ENCODE peak calls at places on chromosomes 7 and 10, in seven cellular contexts. N is OCI-LY7; J is CD8-positive, alpha-beta memory T cell; V is brain microvascular endothelial cell; A is lower lobe of right lung; Y is skeletal muscle cell; D is astrocyte. C is an unnamed sample.

GRCh38 chr7:124843336-124843735 is 77.7 kb upstream of the GPR37 start:
- DNase-seq in N (no peak), J (no peak), V (no peak), A (no peak), Y (no peak), D (no peak), C (no peak)

GRCh38 chr10:49080071-49080470 is 35.3 kb downstream of the VSTM4 start:
- DNase-seq in N (no peak), J (no peak), V (peak; percentile 10), A (peak; percentile 65), Y (peak; percentile 36), D (peak; percentile 43), C (peak; percentile 17)

GRCh38 chr7:77837966-77838365 is 39.4 kb downstream of the PHTF2 start:
- DNase-seq in N (no peak), J (no peak), V (no peak), A (no peak), Y (no peak), D (no peak), C (no peak)

GRCh38 chr10:131082991-131083465 is 228.5 kb downstream of the TCERG1L start:
- DNase-seq in N (no peak), J (no peak), V (no peak), A (no peak), Y (no peak), D (no peak), C (no peak)

GRCh38 chr10:97053285-97053684 is 132.5 kb downstream of the SLIT1 start:
- DNase-seq in N (no peak), J (no peak), V (no peak), A (no peak), Y (no peak), D (no peak), C (no peak)

GRCh38 chr7:44981035-44981706 is 2.4 kb upstream of the MYO1G start:
- DNase-seq in N (no peak), J (no peak), V (no peak), A (no peak), Y (no peak), D (no peak), C (no peak)

GRCh38 chr10:30454744-30455498 is 20.9 kb downstream of the MAP3K8 start:
- DNase-seq in N (no peak), J (no peak), V (peak; percentile 72), A (no peak), Y (peak; percentile 72), D (peak; percentile 96), C (peak; percentile 45)

GRCh38 chr10:46229144-46229563 is 57.6 kb upstream of the ANTXRL start:
- DNase-seq in N (peak; percentile 48), J (no peak), V (no peak), A (no peak), Y (no peak), D (no peak), C (no peak)

GRCh38 chr7:91519241-91520200 is 255.3 kb downstream of the FZD1 start:
- DNase-seq in N (no peak), J (no peak), V (peak; percentile 70), A (no peak), Y (peak; percentile 79), D (peak; percentile 89), C (no peak)

GRCh38 chr10:11242443-11243386 is 225.0 kb downstream of the CELF2 start:
- DNase-seq in N (peak; percentile 32), J (no peak), V (no peak), A (no peak), Y (peak; percentile 43), D (peak; percentile 52), C (no peak)
- H3K4me3 ChIP-seq in N (no peak overlapping the region), J (no peak overlapping the region), V (no peak overlapping the region), A (no peak overlapping the region), Y (no peak overlapping the region), D (no peak overlapping the region), C (no peak overlapping the region)

GRCh38 chr10:101779544-101780186 is 3.6 kb downstream of the NPM3 start:
- DNase-seq in N (peak; percentile 77), J (peak; percentile 75), V (peak; percentile 48), A (peak; percentile 89), Y (no peak), D (peak; percentile 25), C (peak; percentile 33)
- H3K4me3 ChIP-seq in N (peak overlapping the region; percentile 48), J (peak overlapping the region; percentile 61), V (peak overlapping the region; percentile 38), A (peak overlapping the region; percentile 56), Y (peak overlapping the region; percentile 5), D (peak overlapping the region; percentile 40), C (peak overlapping the region; percentile 34)

GRCh38 chr7:22443370-22444180 is 56.4 kb downstream of the STEAP1B start:
- DNase-seq in N (no peak), J (no peak), V (peak; percentile 65), A (no peak), Y (no peak), D (peak; percentile 46), C (peak; percentile 42)

GRCh38 chr7:22442887-22443369 is 57.1 kb downstream of the STEAP1B start:
- DNase-seq in N (no peak), J (no peak), V (no peak), A (no peak), Y (no peak), D (no peak), C (no peak)

GRCh38 chr7:22442187-22442886 is 57.7 kb downstream of the STEAP1B start:
- DNase-seq in N (no peak), J (no peak), V (no peak), A (peak; percentile 49), Y (no peak), D (no peak), C (peak; percentile 60)

GRCh38 chr7:22438994-22439393 is 61.0 kb downstream of the STEAP1B start:
- DNase-seq in N (peak; percentile 96), J (no peak), V (no peak), A (no peak), Y (no peak), D (no peak), C (no peak)

GRCh38 chr7:22441157-22441556 is 58.8 kb downstream of the STEAP1B start:
- DNase-seq in N (no peak), J (no peak), V (no peak), A (no peak), Y (no peak), D (no peak), C (no peak)
- H3K4me3 ChIP-seq in N (no peak overlapping the region), J (no peak overlapping the region), V (no peak overlapping the region), A (no peak overlapping the region), Y (no peak overlapping the region), D (no peak overlapping the region), C (no peak overlapping the region)

GRCh38 chr10:35636942-35637341 is 5.2 kb downstream of the FZD8 start:
- DNase-seq in N (no peak), J (no peak), V (no peak), A (no peak), Y (no peak), D (no peak), C (no peak)

GRCh38 chr10:35637456-35637855 is 4.6 kb downstream of the FZD8 start:
- DNase-seq in N (no peak), J (no peak), V (no peak), A (no peak), Y (no peak), D (no peak), C (no peak)

GRCh38 chr10:35639021-35639521 is 3.0 kb downstream of the FZD8 start:
- DNase-seq in N (no peak), J (no peak), V (no peak), A (no peak), Y (no peak), D (no peak), C (no peak)

GRCh38 chr10:35639651-35640311 is 2.3 kb downstream of the FZD8 start:
- DNase-seq in N (no peak), J (no peak), V (peak; percentile 24), A (peak; percentile 62), Y (no peak), D (peak; percentile 29), C (no peak)

DNA sequence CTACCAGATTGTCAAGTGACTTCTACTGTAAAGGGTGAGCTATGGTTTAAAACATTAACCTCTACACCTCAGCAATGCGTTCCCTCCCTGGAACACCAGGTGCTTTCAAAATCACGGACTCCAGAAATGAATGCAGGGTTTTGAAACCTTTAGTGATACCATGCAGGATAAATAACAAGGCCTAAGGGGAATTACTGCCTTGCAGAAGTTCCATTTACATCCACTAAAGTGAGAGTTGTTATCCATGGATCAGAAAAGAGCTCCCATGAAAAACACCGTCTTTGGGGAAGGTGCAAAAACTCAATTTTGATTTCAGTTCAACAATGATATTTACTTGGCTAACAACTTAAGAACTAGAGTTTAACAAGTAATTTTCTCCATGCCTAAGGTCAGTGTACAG is 4.0 kb downstream of the FZD8 start:
- DNase-seq in N (no peak), J (no peak), V (no peak), A (no peak), Y (no peak), D (no peak), C (no peak)
- H3K4me3 ChIP-seq in N (no peak overlapping the region), J (no peak overlapping the region), V (no peak overlapping the region), A (no peak overlapping the region), Y (no peak overlapping the region), D (peak overlapping the region; percentile 54), C (no peak overlapping the region)

GRCh38 chr10:100713049-100713858 is 32.1 kb upstream of the PAX2 start:
- DNase-seq in N (no peak), J (no peak), V (no peak), A (no peak), Y (no peak), D (no peak), C (no peak)

GRCh38 chr10:100710151-100710871 is 35.1 kb upstream of the PAX2 start:
- DNase-seq in N (no peak), J (no peak), V (no peak), A (no peak), Y (no peak), D (no peak), C (no peak)

GRCh38 chr10:100709146-100709545 is 36.2 kb upstream of the PAX2 start:
- DNase-seq in N (no peak), J (no peak), V (no peak), A (no peak), Y (no peak), D (no peak), C (no peak)

GRCh38 chr10:100707261-100707848 is 38.0 kb upstream of the PAX2 start:
- DNase-seq in N (no peak), J (no peak), V (no peak), A (no peak), Y (no peak), D (no peak), C (no peak)

DNA sequence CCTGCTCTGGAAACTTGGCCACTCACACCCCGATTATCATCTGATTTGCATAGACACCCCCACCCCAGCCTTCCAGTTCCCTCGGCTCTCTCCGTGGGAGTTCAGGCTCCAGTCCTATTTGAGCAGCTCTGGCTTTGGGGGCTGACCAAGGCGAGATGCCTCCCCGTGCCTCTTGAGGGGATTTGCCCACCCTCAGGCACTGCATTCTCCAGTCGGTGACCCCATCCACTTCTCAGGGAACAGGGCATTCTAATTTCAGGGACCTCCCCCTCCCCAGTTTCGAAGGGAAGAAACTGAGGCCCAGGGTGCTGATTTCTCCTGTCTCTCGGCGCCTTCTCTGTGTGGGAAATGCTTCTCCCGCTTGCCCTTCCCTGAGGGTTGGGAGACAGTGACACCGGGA is 35.7 kb upstream of the PAX2 start:
- DNase-seq in N (no peak), J (no peak), V (no peak), A (no peak), Y (no peak), D (no peak), C (no peak)
- H3K4me3 ChIP-seq in N (no peak overlapping the region), J (no peak overlapping the region), V (no peak overlapping the region), A (no peak overlapping the region), Y (no peak overlapping the region), D (no peak overlapping the region), C (no peak overlapping the region)

DNA sequence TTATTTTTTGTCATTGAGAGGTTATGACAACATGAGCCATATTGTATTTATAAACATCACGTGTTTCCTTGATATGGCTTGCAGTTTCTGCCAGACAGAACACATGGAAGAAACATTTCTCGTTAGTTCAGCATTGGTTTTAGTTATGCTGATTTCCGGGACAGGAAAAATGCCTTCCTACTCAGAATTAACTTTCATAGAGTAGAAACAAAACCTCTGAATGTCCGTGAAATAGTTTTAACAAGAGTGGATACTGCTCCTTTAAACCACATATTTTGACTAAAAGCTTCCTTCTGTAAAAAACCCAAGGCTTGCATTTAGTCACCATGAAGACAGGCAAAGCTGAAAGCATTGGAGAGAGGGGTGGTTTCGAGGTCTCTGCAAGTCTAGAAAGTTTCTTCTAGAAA is 240.4 kb downstream of the KIAA1217 start:
- DNase-seq in N (no peak), J (no peak), V (no peak), A (no peak), Y (no peak), D (peak; percentile 53), C (peak; percentile 28)
- H3K4me3 ChIP-seq in N (no peak overlapping the region), J (no peak overlapping the region), V (peak overlapping the region; percentile 32), A (no peak overlapping the region), Y (peak overlapping the region; percentile 7), D (peak overlapping the region; percentile 22), C (no peak overlapping the region)